ENCODE peak calls at places on chromosome 6, in nine cellular contexts. One of them, this sample, is unnamed.

GRCh38 chr6:90284236-90284744 is 12.4 kb downstream of the BACH2 start:
- DNase-seq in esophagus muscularis mucosa: no peak
- DNase-seq in choroid plexus epithelial cell: peak; percentile 96
- DNase-seq in epithelial cell of esophagus: peak; percentile 89
- DNase-seq in foreskin fibroblast: peak; percentile 76
- DNase-seq in fibroblast of lung: peak; percentile 92
- DNase-seq in uterus: peak; percentile 41
- DNase-seq in adrenal gland: peak; percentile 67
- DNase-seq in ascending aorta: no peak
- DNase-seq in this sample: peak; percentile 79

GRCh38 chr6:90393232-90393884 is 96.7 kb upstream of the BACH2 start:
- DNase-seq in foreskin fibroblast: peak; percentile 29
- DNase-seq in esophagus muscularis mucosa: no peak
- DNase-seq in uterus: peak; percentile 56
- DNase-seq in choroid plexus epithelial cell: peak; percentile 84
- DNase-seq in ascending aorta: no peak
- DNase-seq in epithelial cell of esophagus: peak; percentile 64
- DNase-seq in fibroblast of lung: peak; percentile 83
- DNase-seq in adrenal gland: peak; percentile 27
- DNase-seq in this sample: peak; percentile 56

GRCh38 chr6:34568829-34569228 is 12.7 kb upstream of the SPDEF start:
- DNase-seq in fibroblast of lung: no peak
- DNase-seq in adrenal gland: no peak
- DNase-seq in uterus: no peak
- DNase-seq in esophagus muscularis mucosa: no peak
- DNase-seq in choroid plexus epithelial cell: no peak
- DNase-seq in epithelial cell of esophagus: no peak
- DNase-seq in foreskin fibroblast: no peak
- DNase-seq in ascending aorta: no peak
- DNase-seq in this sample: no peak

GRCh38 chr6:86723729-86724128 is 213.6 kb upstream of the HTR1E start:
- DNase-seq in uterus: no peak
- DNase-seq in esophagus muscularis mucosa: no peak
- DNase-seq in choroid plexus epithelial cell: no peak
- DNase-seq in ascending aorta: no peak
- DNase-seq in epithelial cell of esophagus: peak; percentile 14
- DNase-seq in fibroblast of lung: no peak
- DNase-seq in foreskin fibroblast: no peak
- DNase-seq in adrenal gland: no peak
- DNase-seq in this sample: no peak

GRCh38 chr6:102039450-102039849 is 645.9 kb downstream of the GRIK2 start:
- DNase-seq in choroid plexus epithelial cell: no peak
- DNase-seq in uterus: no peak
- DNase-seq in esophagus muscularis mucosa: no peak
- DNase-seq in fibroblast of lung: no peak
- DNase-seq in adrenal gland: no peak
- DNase-seq in ascending aorta: no peak
- DNase-seq in epithelial cell of esophagus: no peak
- DNase-seq in foreskin fibroblast: no peak
- DNase-seq in this sample: no peak

GRCh38 chr6:99185525-99185924 is 163.9 kb downstream of the FAXC start:
- DNase-seq in epithelial cell of esophagus: no peak
- DNase-seq in foreskin fibroblast: no peak
- DNase-seq in choroid plexus epithelial cell: no peak
- DNase-seq in adrenal gland: no peak
- DNase-seq in esophagus muscularis mucosa: no peak
- DNase-seq in uterus: no peak
- DNase-seq in fibroblast of lung: no peak
- DNase-seq in ascending aorta: no peak
- DNase-seq in this sample: no peak

GRCh38 chr6:133983099-133983939 is 30.3 kb downstream of the TBPL1 start:
- DNase-seq in esophagus muscularis mucosa: no peak
- DNase-seq in ascending aorta: no peak
- DNase-seq in choroid plexus epithelial cell: peak; percentile 86
- DNase-seq in adrenal gland: peak; percentile 42
- DNase-seq in epithelial cell of esophagus: peak; percentile 22
- DNase-seq in foreskin fibroblast: peak; percentile 63
- DNase-seq in fibroblast of lung: peak; percentile 80
- DNase-seq in uterus: no peak
- DNase-seq in this sample: no peak

GRCh38 chr6:169557887-169558286 is 143.9 kb downstream of the WDR27 start:
- DNase-seq in esophagus muscularis mucosa: no peak
- DNase-seq in foreskin fibroblast: no peak
- DNase-seq in choroid plexus epithelial cell: no peak
- DNase-seq in fibroblast of lung: no peak
- DNase-seq in adrenal gland: no peak
- DNase-seq in uterus: no peak
- DNase-seq in epithelial cell of esophagus: no peak
- DNase-seq in ascending aorta: no peak
- DNase-seq in this sample: no peak

GRCh38 chr6:134352786-134353480 is 35.0 kb upstream of the SGK1 start:
- DNase-seq in adrenal gland: no peak
- DNase-seq in ascending aorta: no peak
- DNase-seq in esophagus muscularis mucosa: no peak
- DNase-seq in epithelial cell of esophagus: peak; percentile 32
- DNase-seq in fibroblast of lung: peak; percentile 73
- DNase-seq in foreskin fibroblast: peak; percentile 71
- DNase-seq in choroid plexus epithelial cell: peak; percentile 80
- DNase-seq in uterus: no peak
- DNase-seq in this sample: no peak

GRCh38 chr6:116271309-116271708 is 8.4 kb downstream of the TSPYL1 start:
- DNase-seq in ascending aorta: no peak
- DNase-seq in esophagus muscularis mucosa: no peak
- DNase-seq in adrenal gland: no peak
- DNase-seq in choroid plexus epithelial cell: no peak
- DNase-seq in foreskin fibroblast: no peak
- DNase-seq in epithelial cell of esophagus: no peak
- DNase-seq in uterus: no peak
- DNase-seq in fibroblast of lung: no peak
- DNase-seq in this sample: no peak

GRCh38 chr6:36809156-36809555 is 30.1 kb downstream of the CPNE5 start:
- DNase-seq in epithelial cell of esophagus: no peak
- DNase-seq in adrenal gland: no peak
- DNase-seq in choroid plexus epithelial cell: no peak
- DNase-seq in esophagus muscularis mucosa: no peak
- DNase-seq in uterus: no peak
- DNase-seq in fibroblast of lung: no peak
- DNase-seq in foreskin fibroblast: no peak
- DNase-seq in ascending aorta: no peak
- DNase-seq in this sample: no peak

GRCh38 chr6:49563006-49563886 is 12.8 kb downstream of the C6orf141 start:
- DNase-seq in epithelial cell of esophagus: no peak
- DNase-seq in choroid plexus epithelial cell: peak; percentile 31
- DNase-seq in esophagus muscularis mucosa: no peak
- DNase-seq in fibroblast of lung: no peak
- DNase-seq in foreskin fibroblast: no peak
- DNase-seq in adrenal gland: no peak
- DNase-seq in uterus: no peak
- DNase-seq in ascending aorta: no peak
- DNase-seq in this sample: no peak

GRCh38 chr6:37130704-37131103 is 39.2 kb upstream of the PIM1 start:
- DNase-seq in fibroblast of lung: peak; percentile 68
- DNase-seq in foreskin fibroblast: peak; percentile 46
- DNase-seq in ascending aorta: peak; percentile 39
- DNase-seq in uterus: peak; percentile 29
- DNase-seq in esophagus muscularis mucosa: no peak
- DNase-seq in epithelial cell of esophagus: peak; percentile 83
- DNase-seq in adrenal gland: peak; percentile 83
- DNase-seq in choroid plexus epithelial cell: no peak
- DNase-seq in this sample: no peak

GRCh38 chr6:153043719-153044118 is 41.2 kb upstream of the MTRF1L start:
- DNase-seq in epithelial cell of esophagus: peak; percentile 69
- DNase-seq in choroid plexus epithelial cell: no peak
- DNase-seq in esophagus muscularis mucosa: no peak
- DNase-seq in adrenal gland: no peak
- DNase-seq in foreskin fibroblast: no peak
- DNase-seq in uterus: no peak
- DNase-seq in fibroblast of lung: no peak
- DNase-seq in ascending aorta: no peak
- DNase-seq in this sample: no peak

GRCh38 chr6:43725643-43726580 is 38.3 kb upstream of the MRPS18A start:
- DNase-seq in adrenal gland: no peak
- DNase-seq in foreskin fibroblast: no peak
- DNase-seq in esophagus muscularis mucosa: no peak
- DNase-seq in choroid plexus epithelial cell: no peak
- DNase-seq in uterus: no peak
- DNase-seq in epithelial cell of esophagus: no peak
- DNase-seq in ascending aorta: no peak
- DNase-seq in fibroblast of lung: no peak
- DNase-seq in this sample: no peak

GRCh38 chr6:14144678-14145113 is 27.1 kb downstream of the CD83 start:
- DNase-seq in epithelial cell of esophagus: peak; percentile 72
- DNase-seq in uterus: peak; percentile 58
- DNase-seq in foreskin fibroblast: peak; percentile 44
- DNase-seq in ascending aorta: peak; percentile 19
- DNase-seq in fibroblast of lung: peak; percentile 65
- DNase-seq in adrenal gland: peak; percentile 67
- DNase-seq in esophagus muscularis mucosa: peak; percentile 93
- DNase-seq in choroid plexus epithelial cell: peak; percentile 82
- DNase-seq in this sample: no peak

GRCh38 chr6:161434921-161435411 is 161.1 kb upstream of the AGPAT4 start:
- DNase-seq in epithelial cell of esophagus: peak; percentile 83
- DNase-seq in uterus: no peak
- DNase-seq in adrenal gland: peak; percentile 50
- DNase-seq in esophagus muscularis mucosa: no peak
- DNase-seq in fibroblast of lung: peak; percentile 95
- DNase-seq in ascending aorta: no peak
- DNase-seq in choroid plexus epithelial cell: peak; percentile 99
- DNase-seq in foreskin fibroblast: peak; percentile 87
- DNase-seq in this sample: peak; percentile 80
- H3K4me3 ChIP-seq in epithelial cell of esophagus: no peak overlapping the region
- H3K4me3 ChIP-seq in uterus: no peak overlapping the region
- H3K4me3 ChIP-seq in adrenal gland: no peak overlapping the region
- H3K4me3 ChIP-seq in esophagus muscularis mucosa: peak overlapping the region; percentile 34
- H3K4me3 ChIP-seq in fibroblast of lung: no peak overlapping the region
- H3K4me3 ChIP-seq in ascending aorta: peak overlapping the region; percentile 44
- H3K4me3 ChIP-seq in choroid plexus epithelial cell: no peak overlapping the region
- H3K4me3 ChIP-seq in foreskin fibroblast: no peak overlapping the region
- H3K4me3 ChIP-seq in this sample: no peak overlapping the region

GRCh38 chr6:136404627-136405310 is 115.1 kb upstream of the BCLAF1 start:
- DNase-seq in adrenal gland: no peak
- DNase-seq in fibroblast of lung: peak; percentile 12
- DNase-seq in ascending aorta: no peak
- DNase-seq in epithelial cell of esophagus: no peak
- DNase-seq in choroid plexus epithelial cell: no peak
- DNase-seq in foreskin fibroblast: no peak
- DNase-seq in esophagus muscularis mucosa: no peak
- DNase-seq in uterus: no peak
- DNase-seq in this sample: no peak
- TF ChIP-seq CTCF in adrenal gland: no peak
- TF ChIP-seq CTCF in fibroblast of lung: no peak
- TF ChIP-seq CTCF in ascending aorta: no peak
- TF ChIP-seq CTCF in epithelial cell of esophagus: no peak
- TF ChIP-seq CTCF in choroid plexus epithelial cell: no peak
- TF ChIP-seq CTCF in foreskin fibroblast: no peak
- TF ChIP-seq CTCF in esophagus muscularis mucosa: no peak
- TF ChIP-seq CTCF in uterus: no peak
- TF ChIP-seq CTCF in this sample: no peak

DNA sequence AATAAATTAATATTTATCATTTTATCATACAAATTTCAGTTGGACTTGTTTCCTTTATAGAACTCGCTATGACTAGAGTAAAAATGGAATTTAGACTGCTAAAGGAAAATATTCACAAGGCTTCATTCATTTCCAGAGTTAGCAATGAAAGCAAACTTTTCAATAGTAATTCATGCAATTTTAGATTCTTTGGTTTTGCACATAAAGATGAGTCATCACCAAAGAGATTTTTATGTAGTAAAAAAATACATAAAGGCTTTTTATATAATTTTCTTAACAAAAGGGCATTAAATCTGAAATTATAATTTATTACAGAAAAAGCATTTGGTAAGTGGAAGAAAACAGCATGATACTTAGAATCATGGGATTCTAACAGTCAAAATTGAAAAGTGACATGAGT is 37.2 kb upstream of the STXBP5 start:
- DNase-seq in choroid plexus epithelial cell: peak; percentile 23
- DNase-seq in uterus: no peak
- DNase-seq in adrenal gland: no peak
- DNase-seq in epithelial cell of esophagus: no peak
- DNase-seq in fibroblast of lung: peak; percentile 40
- DNase-seq in esophagus muscularis mucosa: no peak
- DNase-seq in foreskin fibroblast: no peak
- DNase-seq in ascending aorta: no peak
- DNase-seq in this sample: no peak
- H3K4me3 ChIP-seq in choroid plexus epithelial cell: no peak overlapping the region
- H3K4me3 ChIP-seq in uterus: no peak overlapping the region
- H3K4me3 ChIP-seq in adrenal gland: no peak overlapping the region
- H3K4me3 ChIP-seq in epithelial cell of esophagus: no peak overlapping the region
- H3K4me3 ChIP-seq in fibroblast of lung: no peak overlapping the region
- H3K4me3 ChIP-seq in esophagus muscularis mucosa: no peak overlapping the region
- H3K4me3 ChIP-seq in foreskin fibroblast: no peak overlapping the region
- H3K4me3 ChIP-seq in ascending aorta: no peak overlapping the region
- H3K4me3 ChIP-seq in this sample: no peak overlapping the region

DNA sequence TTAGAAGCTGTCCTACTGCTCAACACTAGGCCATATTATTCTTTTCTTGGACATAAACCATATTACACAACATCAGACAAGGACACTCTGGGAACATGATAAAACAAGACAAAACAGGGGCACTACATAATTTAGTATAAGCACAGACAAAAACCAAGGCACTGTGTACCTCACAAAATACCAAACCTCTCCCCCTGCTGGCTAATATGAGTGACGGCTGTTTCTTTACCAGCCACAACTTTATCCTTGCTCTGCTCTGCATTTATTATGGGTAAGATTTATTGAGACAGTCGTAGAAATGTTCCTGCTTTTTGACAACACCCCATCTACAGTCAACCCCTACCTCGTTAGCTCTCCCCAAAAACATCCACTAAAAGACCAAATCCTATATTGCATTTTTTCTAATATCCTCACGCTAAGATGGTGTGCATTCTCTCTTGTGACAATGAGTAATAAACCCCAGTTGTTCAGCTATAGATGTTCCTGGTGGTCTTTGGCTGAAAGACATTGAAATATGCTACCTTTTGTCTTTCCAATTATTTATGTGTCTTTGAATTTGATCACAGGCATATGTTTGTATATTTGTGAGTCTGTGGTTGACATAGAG is 23.8 kb upstream of the POLR1H start:
- DNase-seq in foreskin fibroblast: no peak
- DNase-seq in choroid plexus epithelial cell: peak; percentile 49
- DNase-seq in esophagus muscularis mucosa: no peak
- DNase-seq in uterus: no peak
- DNase-seq in adrenal gland: peak; percentile 35
- DNase-seq in fibroblast of lung: peak; percentile 56
- DNase-seq in ascending aorta: no peak
- DNase-seq in epithelial cell of esophagus: peak; percentile 41
- DNase-seq in this sample: no peak
- TF ChIP-seq CTCF in foreskin fibroblast: peak; percentile 51
- TF ChIP-seq CTCF in choroid plexus epithelial cell: peak; percentile 72
- TF ChIP-seq CTCF in esophagus muscularis mucosa: peak; percentile 30
- TF ChIP-seq CTCF in uterus: no peak
- TF ChIP-seq CTCF in adrenal gland: peak; percentile 63
- TF ChIP-seq CTCF in fibroblast of lung: peak; percentile 45
- TF ChIP-seq CTCF in ascending aorta: no peak
- TF ChIP-seq CTCF in epithelial cell of esophagus: peak; percentile 69
- TF ChIP-seq CTCF in this sample: peak; percentile 56

DNA sequence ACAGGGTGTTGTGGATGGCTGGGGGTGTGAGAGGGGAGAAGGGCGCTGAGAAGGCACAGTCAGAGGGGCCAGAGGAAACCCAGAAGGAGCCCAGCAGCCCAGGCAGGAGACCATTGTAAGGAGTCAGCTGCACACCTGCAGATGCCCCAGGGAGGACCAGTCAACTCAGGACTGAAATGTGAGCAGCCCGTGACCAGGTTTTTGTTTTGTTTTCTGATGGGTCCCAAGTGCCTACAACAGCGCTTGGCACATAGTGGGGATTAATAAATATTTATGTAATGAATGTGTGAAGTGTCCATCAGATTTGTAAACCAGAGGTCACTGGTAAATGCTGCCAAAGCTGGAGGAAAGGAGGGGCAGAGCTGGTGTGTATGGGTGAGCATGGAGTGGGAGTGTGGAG is 30.2 kb downstream of the TRAM2 start:
- DNase-seq in esophagus muscularis mucosa: no peak
- DNase-seq in uterus: no peak
- DNase-seq in adrenal gland: no peak
- DNase-seq in foreskin fibroblast: no peak
- DNase-seq in ascending aorta: no peak
- DNase-seq in choroid plexus epithelial cell: no peak
- DNase-seq in fibroblast of lung: no peak
- DNase-seq in epithelial cell of esophagus: no peak
- DNase-seq in this sample: no peak
- H3K4me3 ChIP-seq in esophagus muscularis mucosa: no peak overlapping the region
- H3K4me3 ChIP-seq in uterus: no peak overlapping the region
- H3K4me3 ChIP-seq in adrenal gland: no peak overlapping the region
- H3K4me3 ChIP-seq in foreskin fibroblast: no peak overlapping the region
- H3K4me3 ChIP-seq in ascending aorta: no peak overlapping the region
- H3K4me3 ChIP-seq in choroid plexus epithelial cell: no peak overlapping the region
- H3K4me3 ChIP-seq in fibroblast of lung: no peak overlapping the region
- H3K4me3 ChIP-seq in epithelial cell of esophagus: no peak overlapping the region
- H3K4me3 ChIP-seq in this sample: no peak overlapping the region